ENCODE peak calls at places on chromosomes 12 and 14, in four cellular contexts. W is naive thymus-derived CD8-positive, alpha-beta T cell; Y is H7; T is H9. E is an unnamed sample.

GRCh38 chr14:64421166-64421565 is 33.0 kb downstream of the MTHFD1 start:
- DNase-seq in W (no peak), Y (no peak), T (no peak), E (peak)

GRCh38 chr14:90839024-90839888 is 23.0 kb upstream of the TTC7B start:
- DNase-seq in W (no peak), Y (no peak), T (no peak), E (peak)

GRCh38 chr12:69211172-69211571 is 28.2 kb upstream of the CPSF6 start:
- DNase-seq in W (no peak), Y (no peak), T (no peak), E (no peak)

GRCh38 chr12:74111688-74112360 is 425.8 kb upstream of the ATXN7L3B start:
- DNase-seq in T (peak), Y (peak), W (no peak), E (peak)

GRCh38 chr14:24368562-24369252 is 723 bp downstream of the NFATC4 start:
- DNase-seq in T (peak), Y (peak), W (peak), E (peak)

GRCh38 chr12:57940915-57941164 is 527 bp upstream of the ATP23 start:
- DNase-seq in W (no peak), Y (no peak), T (no peak), E (no peak)

GRCh38 chr12:54207539-54208267 is 18.9 kb upstream of the SMUG1 start:
- DNase-seq in Y (peak), W (peak), T (peak), E (peak)

GRCh38 chr12:68175566-68176033 is 16.1 kb upstream of the IFNG start:
- DNase-seq in T (no peak), W (peak), Y (no peak), E (no peak)